ENCODE peak calls at places on chromosomes 16 and 17, in nine cellular contexts. A is SK-N-SH, O is HCT116, G is HepG2, S is suprapubic skin, X is esophagus muscularis mucosa, R is transverse colon, E is GM23338, P is sigmoid colon. C is an unnamed sample.

GRCh38 chr17:64269687-64270649 is 6.9 kb upstream of the TEX2 start:
- DNase-seq in A (peak), O (no peak), G (no peak), S (no peak), X (no peak), R (no peak), E (no peak), P (no peak), C (no peak)

GRCh38 chr17:41806685-41807445 is 4.9 kb downstream of the P3H4 start:
- DNase-seq in A (peak), O (no peak), G (no peak), S (no peak), X (no peak), R (peak), E (no peak), P (no peak), C (no peak)

GRCh38 chr16:25018972-25019617 is 3.9 kb upstream of the ARHGAP17 start:
- DNase-seq in A (no peak), O (no peak), G (no peak), S (no peak), X (no peak), R (no peak), E (no peak), P (no peak), C (no peak)

GRCh38 chr17:44911133-44912001 is 3.9 kb downstream of the GFAP start:
- DNase-seq in A (peak), O (peak), G (peak), S (no peak), X (no peak), R (peak), E (peak), P (peak), C (no peak)

GRCh38 chr16:88923926-88924833 is 52.8 kb downstream of the CBFA2T3 start:
- DNase-seq in A (no peak), O (no peak), G (peak), S (no peak), X (no peak), R (no peak), E (peak), P (no peak), C (no peak)

GRCh38 chr16:75326333-75326732 is 74.9 kb upstream of the BCAR1 start:
- DNase-seq in A (no peak), O (no peak), G (no peak), S (no peak), X (no peak), R (no peak), E (no peak), P (no peak), C (no peak)

GRCh38 chr16:56848955-56849689 is 15.9 kb upstream of the SLC12A3 start:
- DNase-seq in A (no peak), O (no peak), G (peak), S (no peak), X (no peak), R (no peak), E (no peak), P (no peak), C (no peak)

GRCh38 chr17:54527941-54528340 is 372.7 kb upstream of the TOM1L1 start:
- DNase-seq in A (no peak), O (no peak), G (no peak), S (no peak), X (no peak), R (no peak), E (no peak), P (no peak), C (no peak)

GRCh38 chr16:75282811-75283281 is 31.4 kb upstream of the BCAR1 start:
- DNase-seq in A (peak), O (no peak), G (no peak), S (no peak), X (no peak), R (no peak), E (peak), P (no peak), C (no peak)

GRCh38 chr17:16442594-16443389 is 27.4 kb downstream of the TRPV2 start:
- DNase-seq in A (no peak), O (no peak), G (no peak), S (no peak), X (no peak), R (no peak), E (no peak), P (no peak), C (no peak)

GRCh38 chr17:27247071-27247957 is 46.6 kb upstream of the WSB1 start:
- DNase-seq in A (no peak), O (no peak), G (peak), S (no peak), X (peak), R (peak), E (no peak), P (peak), C (no peak)

GRCh38 chr16:30958164-30959083 is 870 bp downstream of the SETD1A start:
- DNase-seq in A (peak), O (peak), G (peak), S (no peak), X (no peak), R (peak), E (peak), P (no peak), C (no peak)

GRCh38 chr16:57815987-57816745 is 13.9 kb upstream of the KIFC3 start:
- DNase-seq in A (peak), O (peak), G (no peak), S (peak), X (peak), R (peak), E (peak), P (peak), C (no peak)

GRCh38 chr16:25786748-25787147 is 95.0 kb downstream of the HS3ST4 start:
- DNase-seq in A (no peak), O (no peak), G (no peak), S (no peak), X (no peak), R (no peak), E (no peak), P (no peak), C (no peak)

GRCh38 chr17:12545877-12546513 is 119.7 kb upstream of the MYOCD start:
- DNase-seq in A (peak), O (peak), G (peak), S (no peak), X (no peak), R (peak), E (peak), P (no peak), C (no peak)

GRCh38 chr17:4853195-4853762 is 20.1 kb downstream of the MINK1 start:
- DNase-seq in A (no peak), O (no peak), G (no peak), S (no peak), X (no peak), R (no peak), E (no peak), P (no peak), C (no peak)

GRCh38 chr17:61457226-61457983 is 5.2 kb downstream of the TBX4 start:
- DNase-seq in A (no peak), O (no peak), G (no peak), S (peak), X (no peak), R (no peak), E (peak), P (peak), C (peak)

GRCh38 chr17:62827722-62828498 is 19.8 kb upstream of the MARCHF10 start:
- DNase-seq in A (peak), O (no peak), G (no peak), S (no peak), X (peak), R (no peak), E (no peak), P (no peak), C (no peak)

GRCh38 chr16:66408181-66409048 is 18.7 kb upstream of the BEAN1 start:
- DNase-seq in A (peak), O (peak), G (peak), S (no peak), X (no peak), R (no peak), E (peak), P (no peak), C (peak)

GRCh38 chr17:50272711-50273653 is 1.3 kb upstream of the TMEM92 start:
- DNase-seq in A (peak), O (no peak), G (no peak), S (peak), X (no peak), R (peak), E (peak), P (no peak), C (no peak)

GRCh38 chr16:57349212-57350031 is 9.2 kb upstream of the CCL22 start:
- DNase-seq in A (no peak), O (no peak), G (no peak), S (no peak), X (peak), R (peak), E (no peak), P (no peak), C (no peak)

GRCh38 chr17:58679263-58680037 is 12.4 kb downstream of the TEX14 start:
- DNase-seq in A (no peak), O (peak), G (peak), S (no peak), X (no peak), R (no peak), E (peak), P (no peak), C (no peak)

GRCh38 chr16:70685061-70685937 is 554 bp downstream of the MTSS2 start:
- DNase-seq in A (peak), O (no peak), G (no peak), S (no peak), X (no peak), R (no peak), E (no peak), P (no peak), C (no peak)

GRCh38 chr16:79089735-79090284 is 510.7 kb downstream of the MAF start:
- DNase-seq in A (no peak), O (no peak), G (no peak), S (no peak), X (no peak), R (peak), E (no peak), P (no peak), C (no peak)

GRCh38 chr17:57569860-57570259 is 175.2 kb downstream of the CCDC182 start:
- DNase-seq in A (no peak), O (no peak), G (no peak), S (no peak), X (no peak), R (no peak), E (no peak), P (no peak), C (no peak)

GRCh38 chr17:12530126-12530525 is 135.6 kb upstream of the MYOCD start:
- DNase-seq in A (no peak), O (no peak), G (no peak), S (no peak), X (peak), R (no peak), E (no peak), P (no peak), C (no peak)

GRCh38 chr17:75459590-75460267 is 3.3 kb downstream of the TMEM94 start:
- DNase-seq in A (no peak), O (no peak), G (peak), S (no peak), X (no peak), R (peak), E (no peak), P (no peak), C (no peak)

GRCh38 chr17:75455896-75456416 is 479 bp upstream of the TMEM94 start:
- DNase-seq in A (peak), O (no peak), G (no peak), S (no peak), X (no peak), R (peak), E (no peak), P (no peak), C (no peak)

GRCh38 chr17:75459246-75459589 is 2.8 kb downstream of the TMEM94 start:
- DNase-seq in A (no peak), O (no peak), G (no peak), S (no peak), X (no peak), R (peak), E (no peak), P (no peak), C (no peak)

GRCh38 chr17:75456417-75457046 is at the start of gene TMEM94:
- DNase-seq in A (peak), O (peak), G (peak), S (peak), X (peak), R (peak), E (peak), P (peak), C (peak)

DNA sequence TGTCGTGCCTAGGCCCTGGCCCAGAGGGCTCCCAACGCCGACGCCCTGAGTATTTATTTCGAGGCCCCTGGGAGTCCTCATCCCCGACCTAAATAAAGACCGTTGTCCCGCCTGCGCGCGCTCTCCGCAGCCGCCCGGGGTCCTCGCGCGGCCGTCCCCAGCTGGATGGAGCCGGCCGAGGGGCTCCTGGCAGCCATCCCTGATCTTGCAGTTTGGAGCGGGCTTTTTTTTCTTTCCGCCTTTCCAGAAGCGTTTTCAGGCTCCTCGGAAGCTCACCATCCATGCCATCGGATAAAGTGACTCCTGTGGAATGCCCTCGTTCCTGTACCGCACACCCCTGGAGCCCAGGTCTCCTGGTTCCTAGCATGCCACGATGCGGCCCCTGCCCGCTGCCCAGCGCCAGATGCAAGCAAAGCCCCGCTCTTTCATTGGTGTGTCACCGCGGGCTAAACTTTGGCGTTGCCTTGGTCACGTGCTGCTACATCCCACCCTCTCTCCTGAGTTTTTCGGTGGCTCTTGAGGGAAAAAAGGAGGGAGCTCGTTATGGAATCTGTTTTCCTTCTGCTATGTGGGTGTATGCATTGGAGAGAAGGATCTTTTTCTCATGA is 716 bp downstream of the TMEM94 start:
- DNase-seq in A (peak), O (no peak), G (no peak), S (no peak), X (no peak), R (no peak), E (peak), P (no peak), C (no peak)
- TF ChIP-seq POLR2AphosphoS5 in A (peak), O (no peak), G (peak), S (no peak), X (peak), R (no peak), E (peak), P (peak), C (no peak)

GRCh38 chr17:80786887-80787286 is 204.8 kb upstream of the CHMP6 start:
- DNase-seq in A (no peak), O (no peak), G (no peak), S (peak), X (no peak), R (no peak), E (no peak), P (no peak), C (no peak)

GRCh38 chr17:80786470-80786869 is 205.2 kb upstream of the CHMP6 start:
- DNase-seq in A (no peak), O (no peak), G (no peak), S (peak), X (no peak), R (no peak), E (no peak), P (no peak), C (no peak)

GRCh38 chr17:80783461-80783860 is 208.2 kb upstream of the CHMP6 start:
- DNase-seq in A (no peak), O (no peak), G (no peak), S (peak), X (no peak), R (no peak), E (no peak), P (peak), C (no peak)

GRCh38 chr17:80783971-80784370 is 207.7 kb upstream of the CHMP6 start:
- DNase-seq in A (no peak), O (no peak), G (no peak), S (peak), X (no peak), R (no peak), E (no peak), P (peak), C (no peak)

GRCh38 chr17:80785477-80786178 is 206.0 kb upstream of the CHMP6 start:
- DNase-seq in A (no peak), O (no peak), G (no peak), S (peak), X (no peak), R (no peak), E (no peak), P (peak), C (no peak)
- H3K27ac ChIP-seq in A (no peak), O (no peak), G (no peak), S (no peak), X (no peak), R (no peak), E (peak), P (no peak), C (no peak)

GRCh38 chr17:31318298-31319190 is 2.9 kb downstream of the EVI2A start:
- DNase-seq in A (no peak), O (no peak), G (no peak), S (no peak), X (no peak), R (peak), E (peak), P (peak), C (no peak)

GRCh38 chr17:31314788-31315105 is 893 bp upstream of the EVI2B start:
- DNase-seq in A (no peak), O (no peak), G (no peak), S (no peak), X (no peak), R (no peak), E (no peak), P (no peak), C (no peak)

GRCh38 chr17:31310260-31310659 is 3.6 kb downstream of the EVI2B start:
- DNase-seq in A (no peak), O (no peak), G (no peak), S (no peak), X (no peak), R (no peak), E (no peak), P (no peak), C (no peak)

GRCh38 chr17:31310877-31311276 is 3.0 kb downstream of the EVI2B start:
- DNase-seq in A (no peak), O (no peak), G (no peak), S (no peak), X (no peak), R (peak), E (no peak), P (no peak), C (no peak)

GRCh38 chr17:31313982-31314787 is at the start of gene EVI2B:
- DNase-seq in A (no peak), O (no peak), G (no peak), S (no peak), X (no peak), R (no peak), E (no peak), P (no peak), C (no peak)
- H3K4me3 ChIP-seq in A (no peak), O (no peak), G (no peak), S (peak), X (peak), R (peak), E (no peak), P (peak), C (peak)

DNA sequence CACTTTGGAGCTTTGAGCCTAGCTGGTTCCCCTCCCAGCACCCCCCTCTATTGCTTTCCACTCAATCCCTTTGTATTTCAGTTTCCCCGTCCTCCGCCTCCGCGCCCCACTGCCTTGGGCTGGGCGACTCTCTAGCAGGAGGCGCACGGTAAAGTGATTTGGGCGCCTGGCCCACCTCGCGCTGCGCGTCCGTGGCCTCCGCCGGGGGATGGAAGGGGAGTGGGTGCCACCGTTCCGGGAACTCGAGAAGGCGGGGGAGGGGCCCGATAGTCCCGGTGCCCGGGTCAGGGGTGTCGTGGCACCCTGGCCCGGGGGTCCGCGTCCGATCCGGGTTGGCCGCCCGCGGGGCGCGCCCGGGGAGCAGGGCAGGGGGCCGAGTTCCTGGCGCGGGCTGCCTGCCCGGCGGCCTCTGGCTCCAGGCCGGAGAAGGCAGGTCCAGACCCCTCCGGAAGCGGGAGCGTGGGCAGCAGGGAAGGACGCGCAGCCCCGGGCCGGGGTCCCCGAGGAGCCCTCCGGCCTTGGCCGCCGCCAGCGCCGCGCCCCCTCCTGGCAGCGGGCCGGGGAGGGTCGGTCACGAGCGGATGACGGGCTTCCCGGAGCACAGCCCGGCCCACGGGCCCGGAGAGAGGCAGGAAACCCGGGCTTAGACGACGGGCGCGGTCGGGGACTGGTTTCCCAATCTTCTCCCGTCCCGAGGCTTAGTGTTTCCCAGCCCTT is 15.8 kb downstream of the MEOX1 start:
- DNase-seq in A (peak), O (no peak), G (no peak), S (peak), X (no peak), R (peak), E (peak), P (peak), C (no peak)
- TF ChIP-seq POLR2AphosphoS5 in A (no peak), O (no peak), G (no peak), S (no peak), X (peak), R (no peak), E (no peak), P (peak), C (no peak)

DNA sequence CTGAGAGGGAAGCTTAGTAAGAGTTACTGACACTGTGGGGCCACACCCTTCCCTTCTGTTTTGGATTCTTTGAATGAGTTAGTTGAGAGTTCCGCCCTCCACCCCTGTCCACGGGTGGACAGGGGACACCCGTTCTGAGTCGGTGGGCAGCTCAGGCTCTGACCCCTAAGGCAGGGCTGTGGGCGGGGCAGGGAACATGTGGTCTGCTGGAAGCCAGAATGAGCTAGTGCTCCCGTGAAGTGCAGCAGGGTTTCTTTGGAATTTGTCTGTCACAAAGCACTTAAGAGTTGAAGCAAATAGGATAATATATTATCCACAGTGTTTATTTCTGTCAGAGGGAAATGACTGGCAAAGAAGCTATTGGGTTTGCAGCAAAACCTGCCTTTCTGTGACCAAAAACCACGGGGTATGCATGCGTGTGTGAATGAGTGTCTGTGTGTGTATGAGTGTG is 90.1 kb downstream of the CLEC16A start:
- DNase-seq in A (no peak), O (no peak), G (no peak), S (no peak), X (no peak), R (no peak), E (no peak), P (no peak), C (no peak)
- H3K27ac ChIP-seq in A (no peak), O (no peak), G (no peak), S (peak), X (peak), R (peak), E (no peak), P (peak), C (peak)

GRCh38 chr17:39578272-39578671 is 29.4 kb downstream of the NEUROD2 start:
- DNase-seq in A (no peak), O (no peak), G (no peak), S (no peak), X (no peak), R (no peak), E (no peak), P (no peak), C (no peak)

GRCh38 chr17:39579318-39580081 is 28.2 kb downstream of the NEUROD2 start:
- DNase-seq in A (no peak), O (no peak), G (no peak), S (no peak), X (no peak), R (no peak), E (peak), P (no peak), C (no peak)

GRCh38 chr17:39581071-39581831 is 26.5 kb downstream of the NEUROD2 start:
- DNase-seq in A (no peak), O (no peak), G (no peak), S (no peak), X (no peak), R (no peak), E (no peak), P (no peak), C (no peak)

GRCh38 chr17:39582658-39583057 is 25.1 kb downstream of the NEUROD2 start:
- DNase-seq in A (no peak), O (no peak), G (no peak), S (no peak), X (no peak), R (no peak), E (no peak), P (no peak), C (no peak)

DNA sequence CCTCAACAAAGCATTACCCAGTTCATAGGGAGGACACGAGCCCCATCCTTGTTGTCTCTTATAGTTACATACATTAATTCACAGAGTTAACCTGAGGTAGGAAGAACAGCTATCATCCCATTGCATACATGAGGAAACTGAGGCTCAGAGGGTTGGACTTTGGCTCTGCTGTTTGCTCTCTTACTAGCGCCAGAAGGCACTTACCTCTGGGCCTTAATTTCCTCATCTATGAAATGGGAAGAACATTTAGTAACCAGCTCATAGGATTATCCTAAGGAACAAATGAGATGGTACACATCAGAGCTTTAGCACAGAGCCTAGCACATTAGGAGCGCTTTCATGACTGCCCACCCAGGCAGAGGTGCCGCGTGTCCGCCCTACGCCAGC is 27.6 kb downstream of the NEUROD2 start:
- DNase-seq in A (no peak), O (no peak), G (no peak), S (no peak), X (no peak), R (no peak), E (no peak), P (no peak), C (no peak)
- H3K4me3 ChIP-seq in A (no peak), O (no peak), G (no peak), S (no peak), X (no peak), R (no peak), E (peak), P (no peak), C (no peak)

C was measured in vagina.